ENCODE peak calls at places on chromosomes 6 and 20, in nine cellular contexts. V, R, U, E, F, L, J, P and Y are unnamed samples.

GRCh38 chr20:64106981-64107735 is at the start of gene NPBWR2:
- DNase-seq in V (no peak), R (no peak), U (peak; percentile 72), E (no peak), F (no peak), L (peak; percentile 82), J (peak; percentile 82), P (no peak), Y (no peak)

GRCh38 chr20:44701116-44701865 is 13.9 kb upstream of the CCN5 start:
- DNase-seq in V (no peak), R (peak; percentile 84), U (peak; percentile 79), E (no peak), F (no peak), L (peak; percentile 78), J (no peak), P (no peak), Y (peak; percentile 61)

GRCh38 chr6:35955970-35956369 is 35.1 kb upstream of the SRPK1 start:
- DNase-seq in V (no peak), R (no peak), U (no peak), E (no peak), F (no peak), L (no peak), J (no peak), P (no peak), Y (no peak)

GRCh38 chr6:128186724-128187123 is 285.9 kb upstream of the THEMIS start:
- DNase-seq in V (no peak), R (no peak), U (no peak), E (no peak), F (no peak), L (no peak), J (no peak), P (no peak), Y (peak; percentile 46)

GRCh38 chr6:74357329-74357728 is 661.3 kb downstream of the CD109 start:
- DNase-seq in V (no peak), R (peak; percentile 36), U (no peak), E (no peak), F (no peak), L (no peak), J (no peak), P (no peak), Y (peak; percentile 54)

GRCh38 chr6:4615231-4615630 is 161.0 kb upstream of the CDYL start:
- DNase-seq in V (no peak), R (no peak), U (no peak), E (no peak), F (no peak), L (no peak), J (no peak), P (no peak), Y (no peak)

GRCh38 chr6:144360401-144360800 is 75.3 kb downstream of the UTRN start:
- DNase-seq in V (no peak), R (no peak), U (no peak), E (no peak), F (no peak), L (no peak), J (no peak), P (no peak), Y (no peak)

GRCh38 chr6:115004982-115005381 is 662.2 kb upstream of the HS3ST5 start:
- DNase-seq in V (no peak), R (no peak), U (peak; percentile 52), E (no peak), F (no peak), L (no peak), J (no peak), P (no peak), Y (no peak)

GRCh38 chr6:33072508-33073100 is 845 bp downstream of the HLA-DPA1 start:
- DNase-seq in V (no peak), R (no peak), U (no peak), E (no peak), F (no peak), L (no peak), J (no peak), P (no peak), Y (no peak)

GRCh38 chr6:33066917-33067521 is 6.4 kb downstream of the HLA-DPA1 start:
- DNase-seq in V (no peak), R (no peak), U (no peak), E (no peak), F (no peak), L (no peak), J (no peak), P (no peak), Y (no peak)

GRCh38 chr6:33071579-33071978 is 1.9 kb downstream of the HLA-DPA1 start:
- DNase-seq in V (no peak), R (no peak), U (no peak), E (no peak), F (no peak), L (no peak), J (no peak), P (no peak), Y (no peak)

GRCh38 chr6:33070909-33071308 is 2.5 kb downstream of the HLA-DPA1 start:
- DNase-seq in V (no peak), R (no peak), U (no peak), E (no peak), F (no peak), L (no peak), J (no peak), P (no peak), Y (no peak)

DNA sequence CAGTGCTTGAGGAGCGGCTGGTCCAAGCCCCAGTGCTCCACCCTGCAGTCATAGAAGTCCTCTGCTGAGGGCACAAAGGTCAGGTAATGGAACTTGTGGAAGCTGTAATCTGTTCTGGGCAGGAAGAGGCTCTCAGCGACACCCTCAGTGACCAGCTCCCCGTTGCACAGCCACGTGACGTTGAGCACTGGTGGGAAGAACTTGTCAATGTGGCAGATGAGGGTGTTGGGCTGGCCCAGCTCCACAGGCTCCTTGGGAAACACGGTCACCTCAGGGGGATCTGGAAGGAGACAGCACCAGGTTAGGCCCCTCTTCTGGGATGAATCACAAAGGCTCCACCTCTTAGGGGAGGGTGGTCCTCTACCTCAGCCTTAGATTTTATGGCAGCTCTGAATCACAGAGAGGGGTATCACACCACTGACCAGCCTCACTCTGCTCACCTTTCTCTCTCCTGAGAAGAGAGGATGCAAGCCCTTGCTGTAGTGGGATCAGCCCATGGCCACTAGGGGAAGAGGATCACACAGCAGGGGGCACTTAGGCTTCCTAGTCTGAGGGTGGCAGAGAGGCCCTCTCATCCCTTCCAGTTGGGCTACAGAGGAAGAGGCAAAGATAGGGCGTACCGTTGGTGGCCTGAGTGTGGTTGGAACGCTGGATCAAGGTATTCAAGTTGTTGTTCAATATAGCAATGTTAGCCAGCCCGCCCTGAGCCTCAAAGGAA is 4.3 kb downstream of the HLA-DPA1 start:
- DNase-seq in V (no peak), R (no peak), U (no peak), E (no peak), F (no peak), L (no peak), J (no peak), P (no peak), Y (no peak)
- TF ChIP-seq CTCF in V (no peak), R (no peak), U (peak; percentile 38), E (no peak), F (no peak), L (no peak), J (no peak), P (no peak), Y (no peak)

GRCh38 chr20:58621906-58622548 is 29.1 kb upstream of the STX16 start:
- DNase-seq in V (no peak), R (no peak), U (no peak), E (no peak), F (no peak), L (no peak), J (peak; percentile 29), P (no peak), Y (no peak)
- TF ChIP-seq CTCF in V (no peak), R (peak; percentile 39), U (peak; percentile 47), E (peak; percentile 13), F (peak; percentile 14), L (no peak), J (peak; percentile 14), P (peak; percentile 22), Y (peak; percentile 42)

GRCh38 chr20:59033616-59034165 is 1.6 kb upstream of the ATP5F1E start:
- DNase-seq in V (no peak), R (no peak), U (no peak), E (no peak), F (no peak), L (no peak), J (no peak), P (no peak), Y (no peak)

GRCh38 chr20:59032023-59032712 is at the start of gene ATP5F1E:
- DNase-seq in V (peak; percentile 97), R (peak; percentile 95), U (peak; percentile 98), E (peak; percentile 81), F (peak; percentile 97), L (peak; percentile 100), J (peak; percentile 98), P (peak; percentile 74), Y (peak; percentile 96)

GRCh38 chr20:59033093-59033492 is 958 bp upstream of the ATP5F1E start:
- DNase-seq in V (no peak), R (no peak), U (no peak), E (no peak), F (no peak), L (no peak), J (no peak), P (no peak), Y (no peak)

GRCh38 chr20:59031326-59032022 is 661 bp downstream of the ATP5F1E start:
- DNase-seq in V (no peak), R (peak; percentile 11), U (no peak), E (no peak), F (peak; percentile 59), L (peak; percentile 19), J (no peak), P (no peak), Y (no peak)

GRCh38 chr20:59032713-59033059 is 551 bp upstream of the ATP5F1E start:
- DNase-seq in V (no peak), R (no peak), U (no peak), E (no peak), F (no peak), L (no peak), J (no peak), P (no peak), Y (no peak)
- TF ChIP-seq CTCF in V (no peak), R (peak; percentile 7), U (peak; percentile 59), E (no peak), F (no peak), L (peak; percentile 37), J (peak; percentile 21), P (no peak), Y (peak; percentile 25)

GRCh38 chr20:36744243-36744642 is 1.6 kb downstream of the NDRG3 start:
- DNase-seq in V (no peak), R (peak; percentile 59), U (no peak), E (no peak), F (no peak), L (no peak), J (no peak), P (no peak), Y (no peak)

GRCh38 chr20:36742558-36742957 is 3.3 kb downstream of the NDRG3 start:
- DNase-seq in V (no peak), R (no peak), U (no peak), E (no peak), F (no peak), L (no peak), J (no peak), P (no peak), Y (no peak)

GRCh38 chr20:36745927-36746659 is at the start of gene NDRG3:
- DNase-seq in V (peak; percentile 96), R (peak; percentile 92), U (peak; percentile 98), E (peak; percentile 77), F (peak; percentile 95), L (peak; percentile 100), J (peak; percentile 99), P (peak; percentile 66), Y (peak; percentile 95)

GRCh38 chr20:36744764-36745191 is 1.1 kb downstream of the NDRG3 start:
- DNase-seq in V (peak; percentile 48), R (no peak), U (peak; percentile 73), E (peak; percentile 24), F (no peak), L (no peak), J (no peak), P (no peak), Y (no peak)

GRCh38 chr20:36745234-36745926 is 510 bp downstream of the NDRG3 start:
- DNase-seq in V (peak; percentile 26), R (no peak), U (no peak), E (no peak), F (peak; percentile 33), L (no peak), J (no peak), P (no peak), Y (peak; percentile 16)
- TF ChIP-seq CTCF in V (no peak), R (no peak), U (no peak), E (no peak), F (no peak), L (no peak), J (no peak), P (no peak), Y (peak; percentile 12)